ENCODE peak calls at places on chromosomes 4 and X, in eight cellular contexts. A, Y, X, S, T, V, O and N are unnamed samples.

GRCh38 chr4:94431388-94431787 is 20.4 kb upstream of the PDLIM5 start:
- DNase-seq in S (no peak), T (no peak), V (no peak), X (no peak), O (no peak), A (no peak), Y (no peak), N (no peak)

GRCh38 chr4:176981551-176981950 is 188.8 kb upstream of the VEGFC start:
- DNase-seq in T (no peak), V (peak), X (no peak), S (no peak), Y (no peak), O (peak), A (no peak), N (no peak)

GRCh38 chr4:85039526-85039925 is 73.0 kb upstream of the WDFY3 start:
- DNase-seq in X (no peak), O (peak), V (peak), Y (no peak), S (peak), A (no peak), T (no peak), N (no peak)

GRCh38 chrX:9865804-9866471 is 79.7 kb downstream of the SHROOM2 start:
- DNase-seq in O (no peak), Y (no peak), S (peak), V (peak), A (no peak), X (no peak), T (no peak), N (peak)

GRCh38 chr4:8109406-8110065 is 49.1 kb downstream of the ABLIM2 start:
- DNase-seq in V (no peak), A (no peak), Y (no peak), O (no peak), T (no peak), X (no peak), S (no peak), N (no peak)

GRCh38 chr4:73599182-73599581 is 21.1 kb downstream of the RASSF6 start:
- DNase-seq in X (no peak), A (no peak), T (no peak), O (peak), V (peak), S (no peak), Y (no peak), N (peak)

GRCh38 chr4:156949373-156949814 is 22.2 kb downstream of the PDGFC start:
- DNase-seq in V (peak), T (no peak), O (peak), A (no peak), S (peak), Y (no peak), X (no peak), N (peak)

GRCh38 chr4:14022428-14022827 is 394.9 kb upstream of the BOD1L1 start:
- DNase-seq in S (no peak), T (no peak), O (peak), Y (no peak), A (no peak), X (no peak), V (peak), N (no peak)

GRCh38 chr4:145937990-145938611 is 522 bp downstream of the ZNF827 start:
- DNase-seq in S (no peak), O (peak), Y (peak), A (no peak), V (peak), X (peak), T (peak), N (peak)

GRCh38 chr4:84503495-84504437 is 4.7 kb upstream of the NKX6-1 start:
- DNase-seq in T (no peak), S (peak), X (no peak), Y (peak), O (peak), V (peak), A (no peak), N (peak)

GRCh38 chr4:41538887-41539498 is 1.0 kb downstream of the LIMCH1 start:
- DNase-seq in V (no peak), X (no peak), Y (no peak), A (no peak), T (no peak), S (peak), O (no peak), N (peak)

GRCh38 chr4:73856518-73856917 is 3.4 kb downstream of the PF4V1 start:
- DNase-seq in Y (no peak), S (no peak), T (no peak), A (no peak), O (peak), X (no peak), V (no peak), N (no peak)

GRCh38 chrX:54530358-54530900 is 410 bp downstream of the GNL3L start:
- DNase-seq in V (no peak), A (no peak), X (no peak), T (no peak), Y (no peak), S (no peak), O (no peak), N (no peak)

GRCh38 chr4:177404980-177405379 is 37.3 kb downstream of the AGA start:
- DNase-seq in O (no peak), X (no peak), V (no peak), S (no peak), Y (no peak), T (no peak), A (no peak), N (no peak)

GRCh38 chr4:146916479-146917076 is 29.1 kb downstream of the TTC29 start:
- DNase-seq in V (peak), O (peak), S (no peak), Y (peak), X (no peak), T (no peak), A (no peak), N (peak)

GRCh38 chrX:96436105-96436504 is 248.5 kb upstream of the DIAPH2 start:
- DNase-seq in T (no peak), S (peak), A (no peak), Y (no peak), X (no peak), O (peak), V (peak), N (no peak)

GRCh38 chr4:1361391-1361790 is 14.4 kb downstream of the UVSSA start:
- DNase-seq in A (no peak), S (no peak), O (no peak), X (no peak), V (no peak), Y (no peak), T (no peak), N (no peak)

GRCh38 chr4:128639586-128640270 is 169.8 kb upstream of the JADE1 start:
- DNase-seq in T (no peak), S (no peak), V (no peak), O (peak), A (peak), Y (no peak), X (no peak), N (no peak)

GRCh38 chr4:171583790-171584189 is 229.4 kb upstream of the GALNTL6 start:
- DNase-seq in V (no peak), Y (no peak), A (no peak), X (no peak), O (no peak), S (no peak), T (no peak), N (no peak)

GRCh38 chrX:13377537-13377936 is 57.7 kb upstream of the ATXN3L start:
- DNase-seq in Y (peak), T (no peak), S (no peak), V (peak), O (peak), X (peak), A (no peak), N (no peak)

GRCh38 chr4:73311428-73311827 is 52.8 kb upstream of the ANKRD17 start:
- DNase-seq in A (no peak), X (no peak), Y (no peak), V (peak), O (peak), T (no peak), S (no peak), N (peak)

GRCh38 chr4:123750044-123750443 is 353.4 kb downstream of the SPRY1 start:
- DNase-seq in X (no peak), O (no peak), S (peak), A (no peak), Y (no peak), T (no peak), V (no peak), N (no peak)

GRCh38 chr4:140141196-140141845 is 12.7 kb downstream of the MAML3 start:
- DNase-seq in X (no peak), O (no peak), T (no peak), A (no peak), S (peak), Y (no peak), V (no peak), N (no peak)

GRCh38 chr4:4719446-4719845 is 140.0 kb upstream of the MSX1 start:
- DNase-seq in O (no peak), V (no peak), X (no peak), S (no peak), Y (no peak), T (no peak), A (no peak), N (no peak)

GRCh38 chrX:86148024-86148511 is at the start of gene DACH2:
- DNase-seq in O (peak), T (peak), Y (peak), V (peak), S (no peak), X (peak), A (peak), N (peak)

GRCh38 chr4:175951794-175952193 is 113.8 kb upstream of the WDR17 start:
- DNase-seq in O (no peak), S (no peak), V (peak), X (no peak), Y (no peak), T (no peak), A (no peak), N (no peak)

GRCh38 chr4:10582059-10582686 is 102.4 kb downstream of the CLNK start:
- DNase-seq in T (peak), Y (peak), A (peak), V (peak), S (no peak), O (peak), X (peak), N (peak)

GRCh38 chrX:24305905-24306304 is 8.0 kb downstream of the SUPT20HL2 start:
- DNase-seq in X (peak), T (no peak), S (no peak), O (no peak), A (no peak), V (no peak), Y (no peak), N (no peak)

GRCh38 chr4:25779021-25779420 is 83.8 kb downstream of the SEL1L3 start:
- DNase-seq in A (no peak), O (no peak), Y (no peak), S (peak), T (no peak), V (peak), X (no peak), N (peak)

GRCh38 chr4:74516321-74516720 is 71.4 kb downstream of the AREG start:
- DNase-seq in S (peak), O (peak), A (no peak), T (no peak), X (no peak), Y (no peak), V (peak), N (no peak)

GRCh38 chr4:105710678-105711077 is 2.1 kb downstream of the GSTCD start:
- DNase-seq in X (no peak), T (no peak), S (no peak), Y (peak), V (no peak), O (peak), A (no peak), N (no peak)

GRCh38 chrX:130916636-130917422 is 13.8 kb upstream of the ENOX2 start:
- DNase-seq in O (peak), Y (peak), T (peak), V (peak), S (peak), A (no peak), X (peak), N (peak)

GRCh38 chrX:105460366-105460765 is 239.9 kb upstream of the TEX13A start:
- DNase-seq in A (no peak), O (peak), X (no peak), S (no peak), T (no peak), Y (no peak), V (no peak), N (no peak)

GRCh38 chrX:152865232-152865920 is 32.5 kb upstream of the ZNF185 start:
- DNase-seq in A (peak), X (peak), O (no peak), T (no peak), S (no peak), V (no peak), Y (no peak), N (no peak)

GRCh38 chr4:142435599-142436235 is 410.4 kb downstream of the INPP4B start:
- DNase-seq in V (no peak), X (no peak), S (no peak), O (no peak), T (no peak), A (no peak), Y (no peak), N (no peak)

GRCh38 chrX:29690061-29690460 is 525.3 kb upstream of the MAGEB2 start:
- DNase-seq in S (no peak), Y (no peak), T (no peak), O (peak), V (peak), X (no peak), A (no peak), N (no peak)

GRCh38 chr4:6329478-6330383 is 60.1 kb downstream of the WFS1 start:
- DNase-seq in O (no peak), A (no peak), T (no peak), V (no peak), X (no peak), S (no peak), Y (no peak), N (no peak)

GRCh38 chr4:6331468-6331867 is 61.8 kb downstream of the WFS1 start:
- DNase-seq in Y (no peak), S (no peak), T (no peak), V (no peak), O (no peak), X (no peak), A (no peak), N (no peak)

GRCh38 chr4:6332042-6332668 is 62.5 kb downstream of the WFS1 start:
- DNase-seq in V (peak), O (peak), T (no peak), X (no peak), S (no peak), Y (peak), A (no peak), N (peak)

GRCh38 chr4:6330384-6330767 is 60.7 kb downstream of the WFS1 start:
- DNase-seq in O (no peak), Y (no peak), V (no peak), S (no peak), X (no peak), A (no peak), T (no peak), N (no peak)

GRCh38 chr4:6331018-6331417 is 61.4 kb downstream of the WFS1 start:
- DNase-seq in V (peak), Y (no peak), A (no peak), O (no peak), T (no peak), S (no peak), X (no peak), N (no peak)
- TF ChIP-seq CTCF in V (peak), Y (peak), A (peak), O (peak), T (peak), S (peak), X (peak), N (peak)

GRCh38 chr4:81651500-81651899 is 179.8 kb upstream of the RASGEF1B start:
- DNase-seq in T (no peak), V (no peak), S (peak), O (no peak), Y (no peak), A (no peak), X (no peak), N (no peak)
- H3K27ac ChIP-seq in T (no peak), V (no peak), S (peak), O (no peak), Y (no peak), A (no peak), X (no peak), N (no peak)

GRCh38 chr4:186172551-186172950 is 18.8 kb upstream of the CYP4V2 start:
- DNase-seq in T (no peak), V (no peak), S (no peak), A (no peak), Y (no peak), X (no peak), O (no peak), N (no peak)

GRCh38 chr4:186169333-186169941 is 21.9 kb upstream of the CYP4V2 start:
- DNase-seq in X (no peak), V (no peak), S (no peak), O (no peak), Y (no peak), T (no peak), A (no peak), N (no peak)

GRCh38 chr4:186168750-186169149 is 22.6 kb upstream of the CYP4V2 start:
- DNase-seq in S (no peak), V (no peak), O (no peak), Y (no peak), X (no peak), T (no peak), A (no peak), N (no peak)

GRCh38 chr4:186170966-186171365 is 20.4 kb upstream of the CYP4V2 start:
- DNase-seq in S (no peak), Y (no peak), O (no peak), V (no peak), T (no peak), A (no peak), X (no peak), N (no peak)

GRCh38 chr4:186169942-186170802 is 21.2 kb upstream of the CYP4V2 start:
- DNase-seq in A (no peak), Y (no peak), X (no peak), O (no peak), S (no peak), V (no peak), T (no peak), N (no peak)
- TF ChIP-seq CTCF in A (no peak), Y (no peak), X (no peak), O (no peak), S (no peak), V (no peak), T (no peak), N (no peak)

GRCh38 chr4:59161249-59161648 is 2038.9 kb upstream of the ADGRL3 start:
- DNase-seq in Y (no peak), V (no peak), X (no peak), O (no peak), T (no peak), A (no peak), S (no peak), N (no peak)
- H3K27ac ChIP-seq in Y (no peak), V (no peak), X (no peak), O (no peak), T (no peak), A (no peak), S (no peak), N (no peak)

DNA sequence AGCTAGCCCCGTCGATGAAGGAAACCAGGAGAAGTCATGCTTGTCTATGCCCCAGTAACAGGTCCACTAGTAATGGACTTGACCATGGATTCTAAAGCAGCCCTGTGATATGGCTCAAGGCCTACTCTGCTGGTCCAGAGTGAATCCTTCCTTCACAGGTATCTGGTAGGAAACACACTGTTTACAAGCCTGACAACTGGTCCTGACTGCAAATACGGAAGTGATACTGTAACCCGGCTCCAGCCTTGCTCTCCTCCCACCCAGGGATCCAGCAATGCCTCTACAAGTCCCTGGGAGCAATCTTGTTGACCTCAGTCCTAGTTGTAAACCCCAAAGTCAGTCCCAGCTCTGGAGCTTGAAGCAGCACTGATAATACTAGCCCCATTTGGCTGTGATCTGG is 239.2 kb upstream of the GRID2 start:
- DNase-seq in A (no peak), O (no peak), T (no peak), V (no peak), Y (no peak), X (no peak), S (no peak), N (no peak)
- TF ChIP-seq CTCF in A (no peak), O (no peak), T (no peak), V (no peak), Y (no peak), X (no peak), S (no peak), N (no peak)

DNA sequence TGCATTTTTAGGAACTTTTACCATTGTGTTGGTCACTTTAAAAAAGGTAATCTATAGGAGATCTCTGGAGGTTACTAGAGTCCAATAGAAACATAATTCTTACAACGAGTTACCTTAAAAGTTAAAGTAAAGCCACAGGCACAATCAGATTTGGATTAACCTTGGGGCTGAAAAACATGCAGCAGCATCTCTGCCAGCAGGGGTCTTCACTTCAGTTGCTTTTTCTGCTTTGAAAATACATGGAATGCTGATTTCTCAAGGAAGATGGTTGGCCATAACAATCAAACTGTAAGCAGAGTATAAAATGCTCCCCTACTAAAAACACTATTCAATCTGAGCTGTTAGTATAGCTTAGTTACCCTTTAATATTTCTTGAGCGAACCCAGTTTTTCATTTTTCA is 1072.3 kb upstream of the PCDH10 start:
- DNase-seq in O (no peak), V (no peak), Y (no peak), S (no peak), A (no peak), X (no peak), T (no peak), N (no peak)
- H3K27ac ChIP-seq in O (no peak), V (no peak), Y (no peak), S (no peak), A (no peak), X (no peak), T (no peak), N (no peak)

DNA sequence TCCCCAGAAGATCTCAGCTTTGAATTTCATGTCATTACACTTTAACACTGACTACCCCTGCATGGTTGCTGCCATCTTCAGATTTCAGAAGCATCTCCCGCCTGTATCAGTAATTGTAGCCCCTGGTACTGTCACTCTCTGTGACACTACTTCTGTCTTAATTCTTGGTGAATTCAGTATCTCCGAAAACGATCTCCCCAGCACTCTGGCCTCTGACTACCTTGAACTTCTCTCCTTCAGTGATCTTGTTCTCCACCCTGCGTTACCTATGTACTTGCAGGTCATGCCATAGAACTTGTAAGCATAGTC is 53.8 kb upstream of the ABCG2 start:
- DNase-seq in Y (no peak), T (no peak), A (no peak), X (no peak), O (no peak), S (no peak), V (no peak), N (no peak)
- TF ChIP-seq CTCF in Y (no peak), T (peak), A (no peak), X (no peak), O (no peak), S (no peak), V (no peak), N (peak)

GRCh38 chr4:167581449-167581965 is 347.2 kb upstream of the SPOCK3 start:
- DNase-seq in V (no peak), X (no peak), Y (no peak), T (no peak), S (no peak), O (no peak), A (no peak), N (no peak)

DNA sequence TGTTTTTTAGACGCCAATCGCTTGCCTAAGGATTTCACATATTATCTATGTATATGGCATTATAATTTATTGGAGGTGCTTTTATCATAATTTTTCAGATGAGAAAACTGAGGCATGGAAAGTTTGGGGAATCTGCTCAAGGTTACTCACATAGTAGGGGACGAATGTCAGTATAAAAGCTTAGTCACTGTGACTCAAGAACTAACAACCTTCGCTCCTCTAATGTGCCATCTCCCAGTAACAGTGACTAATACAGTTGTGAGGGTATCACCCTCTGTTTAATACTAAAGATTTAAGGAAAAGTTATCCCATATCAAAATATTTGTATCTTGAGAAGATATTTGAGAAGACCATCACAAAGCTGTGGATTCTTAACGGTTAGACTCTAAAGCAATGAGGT is 353.1 kb upstream of the SPOCK3 start:
- DNase-seq in X (no peak), T (no peak), S (no peak), A (no peak), V (no peak), Y (no peak), O (no peak), N (no peak)
- H3K27ac ChIP-seq in X (no peak), T (no peak), S (no peak), A (no peak), V (no peak), Y (no peak), O (no peak), N (no peak)